ENCODE peak calls at places on chromosomes 7 and 10, in five cellular contexts. G, R, N, H and U are unnamed samples.
A peak's percentile ranks its signal among the peaks of the same experiment; 100 is the strongest.

GRCh38 chr10:132335189-132336063 is 3.4 kb downstream of the LRRC27 start:
- DNase-seq in N (no peak), G (no peak), R (no peak), H (peak; percentile 39), U (peak; percentile 20)

GRCh38 chr7:123346771-123347170 is 147.0 kb upstream of the SLC13A1 start:
- DNase-seq in N (no peak), H (no peak), R (no peak), G (no peak), U (no peak)

GRCh38 chr7:46123-46829 is 146.1 kb upstream of the FAM20C start:
- DNase-seq in N (no peak), R (no peak), H (peak; percentile 12), G (no peak), U (no peak)

GRCh38 chr7:155660059-155660757 is 15.7 kb downstream of the RBM33 start:
- DNase-seq in G (no peak), R (no peak), H (no peak), N (no peak), U (no peak)

GRCh38 chr7:132035517-132036362 is 479.3 kb upstream of the PODXL start:
- DNase-seq in H (no peak), N (no peak), G (no peak), R (peak; percentile 19), U (no peak)

GRCh38 chr7:150860291-150860977 is 8.1 kb downstream of the AOC1 start:
- DNase-seq in R (no peak), N (no peak), G (no peak), H (no peak), U (peak; percentile 41)

GRCh38 chr7:77877800-77878199 is 79.2 kb downstream of the PHTF2 start:
- DNase-seq in G (no peak), N (no peak), R (no peak), H (no peak), U (no peak)

GRCh38 chr10:114682121-114682520 is 24.0 kb upstream of the ABLIM1 start:
- DNase-seq in G (no peak), H (no peak), R (no peak), N (no peak), U (no peak)

GRCh38 chr10:64209574-64209973 is 688.4 kb downstream of the REEP3 start:
- DNase-seq in H (no peak), R (no peak), G (no peak), N (no peak), U (no peak)

GRCh38 chr7:4809091-4809591 is 33.7 kb downstream of the AP5Z1 start:
- DNase-seq in H (no peak), G (peak; percentile 65), N (no peak), R (no peak), U (peak; percentile 51)

GRCh38 chr7:16326099-16326498 is 95.2 kb downstream of the CRPPA start:
- DNase-seq in H (no peak), R (no peak), N (no peak), G (no peak), U (no peak)

DNA sequence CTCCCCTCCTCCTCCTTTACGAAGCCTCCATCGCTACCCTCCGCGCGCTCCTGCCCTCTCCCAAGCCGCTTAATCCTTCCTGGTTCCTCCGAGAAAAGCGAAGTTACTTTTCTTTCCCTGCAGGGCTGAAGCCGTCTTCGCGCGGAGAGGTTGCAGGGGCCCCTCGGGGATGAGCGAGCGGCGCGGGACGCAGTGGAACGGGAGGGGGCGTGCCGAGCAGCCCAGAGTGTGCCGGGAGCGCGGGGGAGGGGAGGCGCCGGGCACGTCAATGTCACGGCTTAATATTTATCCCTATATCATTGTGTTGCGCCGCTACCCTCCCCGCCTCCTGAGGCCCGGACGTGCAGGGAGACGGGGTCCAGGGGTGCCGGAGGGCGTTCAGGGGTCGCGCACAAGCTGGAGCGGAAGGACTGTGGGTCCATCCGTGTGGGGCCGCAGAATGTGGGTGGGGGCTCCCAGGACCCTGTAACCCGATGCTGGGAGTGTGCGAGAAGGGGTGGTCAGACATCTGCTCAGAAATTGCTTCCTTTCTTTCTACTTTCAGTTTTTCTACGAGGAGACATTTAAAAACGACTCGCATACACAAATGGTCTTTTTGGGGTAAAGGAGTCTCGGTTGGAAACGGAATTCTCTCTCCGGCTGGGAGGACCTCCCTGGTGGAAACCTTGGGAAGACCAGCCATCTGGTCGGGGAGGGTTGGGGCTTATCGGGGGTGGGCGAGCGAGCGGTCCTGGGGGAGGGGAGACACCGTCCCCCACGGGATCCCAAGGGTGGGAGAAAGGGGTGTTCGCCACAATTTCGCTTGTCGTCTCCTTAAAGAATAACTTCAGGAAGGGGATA is 2.4 kb downstream of the CDK6 start:
- DNase-seq in G (peak; percentile 86), N (peak; percentile 75), R (peak; percentile 10), H (peak; percentile 83), U (peak; percentile 68)
- H3K4me1 ChIP-seq in G (peaks cover 28% of the 10 kb centered on the region), N (peaks cover 15% of the 10 kb centered on the region), R (peaks cover 29% of the 10 kb centered on the region), H (peaks cover 38% of the 10 kb centered on the region), U (peaks cover 39% of the 10 kb centered on the region)

DNA sequence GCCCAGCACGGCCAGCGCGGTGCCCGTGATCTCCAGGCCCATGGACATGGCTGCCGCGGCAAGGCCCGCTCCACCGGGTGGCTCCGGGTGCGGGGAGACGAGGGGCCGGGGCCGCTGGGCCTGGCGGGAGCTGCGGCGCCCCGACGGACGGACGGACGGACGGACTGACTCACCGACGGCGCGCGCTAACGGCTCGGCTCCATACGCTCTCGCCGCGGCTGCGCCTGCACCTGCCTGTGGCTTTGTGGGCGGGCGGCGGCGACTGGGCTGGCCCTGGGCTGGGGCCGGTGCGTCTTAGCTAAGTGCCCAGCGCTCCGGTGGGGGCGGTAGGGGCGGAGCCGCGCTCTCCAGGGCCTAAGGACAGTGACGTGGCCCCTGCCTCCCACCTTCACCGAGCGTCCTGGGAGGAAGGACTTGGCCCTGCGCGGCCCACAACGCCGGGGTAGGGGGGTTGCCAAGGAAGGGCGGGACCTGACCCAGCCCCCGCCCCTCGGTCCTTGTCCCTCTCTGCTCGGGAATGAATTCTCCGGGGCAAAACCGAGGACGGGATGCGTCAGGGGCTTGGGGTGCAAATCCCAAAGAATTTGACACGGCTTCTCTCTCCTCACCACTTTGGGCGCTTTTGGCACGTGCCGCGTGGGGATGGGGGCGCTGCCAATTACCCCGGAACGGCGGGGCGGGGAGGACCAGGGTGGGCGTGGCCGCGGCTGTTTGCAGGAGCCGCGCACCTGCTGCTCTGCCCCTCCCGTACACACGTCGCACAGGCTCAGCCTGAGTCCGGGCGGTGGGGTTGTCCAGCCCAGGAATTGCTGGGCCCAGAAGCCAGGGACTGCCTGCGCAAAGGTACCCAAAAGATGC is at the start of gene CLDN3:
- DNase-seq in H (no peak), R (no peak), G (peak; percentile 99), N (no peak), U (no peak)
- H3K4me3 ChIP-seq in H (no peak within 1 kb of the TSS), R (peak within 1 kb of the TSS; percentile 57), G (peak within 1 kb of the TSS; percentile 37), N (peak within 1 kb of the TSS; percentile 44), U (no peak within 1 kb of the TSS)

GRCh38 chr7:64685091-64685490 is 19.2 kb downstream of the ZNF107 start:
- DNase-seq in H (no peak), G (no peak), N (no peak), R (no peak), U (no peak)
- H3K27ac ChIP-seq in H (no peak overlapping the region), G (no peak overlapping the region), N (no peak overlapping the region), R (no peak overlapping the region), U (no peak overlapping the region)

GRCh38 chr10:110861476-110861875 is 10.3 kb upstream of the PDCD4 start:
- DNase-seq in R (no peak), H (no peak), G (no peak), N (no peak), U (no peak)
- H3K4me1 ChIP-seq in R (peaks cover 60% of the 10 kb centered on the region), H (peaks cover 44% of the 10 kb centered on the region), G (peaks cover 61% of the 10 kb centered on the region), N (peaks cover 14% of the 10 kb centered on the region), U (peaks cover 93% of the 10 kb centered on the region)

GRCh38 chr7:71633571-71634008 is 501.6 kb downstream of the GALNT17 start:
- DNase-seq in G (no peak), N (no peak), H (peak; percentile 42), R (no peak), U (no peak)
- H3K4me3 ChIP-seq in G (no peak overlapping the region), N (no peak overlapping the region), H (no peak overlapping the region), R (peak overlapping the region; percentile 41), U (no peak overlapping the region)

DNA sequence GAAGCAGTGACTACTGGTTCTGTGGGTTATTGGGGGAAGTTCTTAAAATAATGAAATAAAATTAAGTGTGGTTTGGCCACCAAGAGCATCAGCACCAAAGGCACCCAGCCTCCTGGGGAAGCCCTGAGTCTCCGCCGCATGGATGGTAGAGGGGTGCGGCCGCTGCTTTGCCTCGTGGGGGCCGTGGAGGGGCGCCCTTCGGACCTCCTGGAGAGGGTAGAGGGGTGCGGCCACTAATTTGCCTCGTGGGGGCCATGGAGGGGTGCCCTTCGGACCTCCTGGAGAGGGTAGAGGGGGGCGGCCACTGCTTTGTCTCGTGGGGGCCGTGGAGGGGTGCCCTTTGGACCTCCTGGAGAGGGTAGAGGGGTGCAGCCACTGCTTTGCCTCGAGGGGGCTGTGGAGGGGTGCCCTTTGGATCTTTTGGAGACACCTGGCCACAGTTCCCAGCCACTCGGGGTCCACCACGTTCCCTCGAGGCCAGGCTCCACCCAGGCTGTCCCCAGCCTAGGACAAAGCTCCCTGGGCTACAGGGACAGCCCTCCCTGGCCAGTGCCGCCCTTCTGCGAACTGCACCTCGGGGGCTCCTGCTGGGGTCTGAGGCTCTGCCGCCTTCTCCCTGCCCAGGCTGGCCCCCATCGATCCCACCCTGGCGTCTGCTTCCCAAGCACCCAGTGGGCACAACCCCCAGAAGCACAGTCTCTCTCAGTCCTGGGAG is 535.1 kb downstream of the PTPRN2 start:
- DNase-seq in R (no peak), H (no peak), G (peak; percentile 59), N (no peak), U (no peak)
- H3K27ac ChIP-seq in R (no peak overlapping the region), H (no peak overlapping the region), G (no peak overlapping the region), N (no peak overlapping the region), U (no peak overlapping the region)

GRCh38 chr10:75430000-75430763 is 1.2 kb upstream of the LRMDA start:
- DNase-seq in H (peak; percentile 87), R (no peak), N (peak; percentile 59), G (peak; percentile 64), U (no peak)

GRCh38 chr10:75432176-75432575 is 752 bp downstream of the LRMDA start:
- DNase-seq in G (no peak), R (no peak), H (peak; percentile 58), N (no peak), U (no peak)

GRCh38 chr10:75433216-75433615 is 1.8 kb downstream of the LRMDA start:
- DNase-seq in R (no peak), N (no peak), G (no peak), H (no peak), U (no peak)

GRCh38 chr10:75432763-75433162 is 1.3 kb downstream of the LRMDA start:
- DNase-seq in G (no peak), R (no peak), H (no peak), N (no peak), U (no peak)

GRCh38 chr10:75431180-75432111 is at the start of gene LRMDA:
- DNase-seq in G (peak; percentile 82), R (no peak), H (peak; percentile 78), N (peak; percentile 42), U (no peak)
- H3K4me1 ChIP-seq in G (peaks cover 24% of the 10 kb centered on the region), R (peaks cover 31% of the 10 kb centered on the region), H (peaks cover 57% of the 10 kb centered on the region), N (no peaks in the 10 kb centered on the region), U (no peaks in the 10 kb centered on the region)

GRCh38 chr7:30451539-30452277 is 26.9 kb downstream of the NOD1 start:
- DNase-seq in R (no peak), G (no peak), N (no peak), H (no peak), U (no peak)

GRCh38 chr7:30452278-30452930 is 26.2 kb downstream of the NOD1 start:
- DNase-seq in G (no peak), H (no peak), N (no peak), R (no peak), U (no peak)

GRCh38 chr7:30450123-30450982 is 28.2 kb downstream of the NOD1 start:
- DNase-seq in R (no peak), H (no peak), N (no peak), G (no peak), U (no peak)

GRCh38 chr7:30453016-30453415 is 25.6 kb downstream of the NOD1 start:
- DNase-seq in N (no peak), H (no peak), G (no peak), R (no peak), U (no peak)

GRCh38 chr7:30450983-30451497 is 27.5 kb downstream of the NOD1 start:
- DNase-seq in N (no peak), H (no peak), R (no peak), G (no peak), U (no peak)
- H3K4me3 ChIP-seq in N (no peak overlapping the region), H (no peak overlapping the region), R (no peak overlapping the region), G (no peak overlapping the region), U (no peak overlapping the region)